ENCODE peak calls at places on chromosomes 16 and 17, in six cellular contexts. One of them, this sample, is unnamed.

GRCh38 chr17:1299729-1300579 is 20.5 kb downstream of the TRARG1 start:
- DNase-seq in cardiac muscle cell: no peak
- DNase-seq in NCI-H460: no peak
- DNase-seq in testis: no peak
- DNase-seq in MM.1S: no peak
- DNase-seq in stimulated activated CD4-positive, alpha-beta T cell treated with anti-CD3 and anti-CD28 coated beads, TNF-alpha, amount 100 ng/mL, for 24 hours: no peak
- DNase-seq in this sample: no peak

GRCh38 chr17:59844884-59845594 is 47.7 kb downstream of the TUBD1 start:
- DNase-seq in MM.1S: no peak
- DNase-seq in NCI-H460: no peak
- DNase-seq in testis: no peak
- DNase-seq in cardiac muscle cell: no peak
- DNase-seq in stimulated activated CD4-positive, alpha-beta T cell treated with anti-CD3 and anti-CD28 coated beads, TNF-alpha, amount 100 ng/mL, for 24 hours: no peak
- DNase-seq in this sample: no peak

GRCh38 chr17:835263-835662 is 53.1 kb downstream of the MRM3 start:
- DNase-seq in NCI-H460: no peak
- DNase-seq in MM.1S: no peak
- DNase-seq in testis: no peak
- DNase-seq in stimulated activated CD4-positive, alpha-beta T cell treated with anti-CD3 and anti-CD28 coated beads, TNF-alpha, amount 100 ng/mL, for 24 hours: no peak
- DNase-seq in cardiac muscle cell: peak
- DNase-seq in this sample: no peak

GRCh38 chr16:49024016-49024415 is 257.6 kb downstream of the CBLN1 start:
- DNase-seq in NCI-H460: no peak
- DNase-seq in stimulated activated CD4-positive, alpha-beta T cell treated with anti-CD3 and anti-CD28 coated beads, TNF-alpha, amount 100 ng/mL, for 24 hours: no peak
- DNase-seq in testis: no peak
- DNase-seq in MM.1S: no peak
- DNase-seq in cardiac muscle cell: no peak
- DNase-seq in this sample: no peak

GRCh38 chr16:72189865-72190371 is 18.0 kb upstream of the PMFBP1 start:
- DNase-seq in MM.1S: no peak
- DNase-seq in cardiac muscle cell: no peak
- DNase-seq in testis: peak
- DNase-seq in NCI-H460: no peak
- DNase-seq in stimulated activated CD4-positive, alpha-beta T cell treated with anti-CD3 and anti-CD28 coated beads, TNF-alpha, amount 100 ng/mL, for 24 hours: no peak
- DNase-seq in this sample: peak

GRCh38 chr17:82237746-82238561 is 9.1 kb downstream of the SLC16A3 start:
- DNase-seq in NCI-H460: no peak
- DNase-seq in MM.1S: no peak
- DNase-seq in cardiac muscle cell: no peak
- DNase-seq in stimulated activated CD4-positive, alpha-beta T cell treated with anti-CD3 and anti-CD28 coated beads, TNF-alpha, amount 100 ng/mL, for 24 hours: no peak
- DNase-seq in testis: no peak
- DNase-seq in this sample: no peak

GRCh38 chr17:19386974-19387920 is at the start of gene MFAP4:
- DNase-seq in stimulated activated CD4-positive, alpha-beta T cell treated with anti-CD3 and anti-CD28 coated beads, TNF-alpha, amount 100 ng/mL, for 24 hours: no peak
- DNase-seq in cardiac muscle cell: peak
- DNase-seq in testis: peak
- DNase-seq in NCI-H460: no peak
- DNase-seq in MM.1S: no peak
- DNase-seq in this sample: peak

GRCh38 chr17:49390548-49391324 is 23.9 kb downstream of the PHB1 start:
- DNase-seq in MM.1S: no peak
- DNase-seq in NCI-H460: no peak
- DNase-seq in testis: peak
- DNase-seq in cardiac muscle cell: no peak
- DNase-seq in stimulated activated CD4-positive, alpha-beta T cell treated with anti-CD3 and anti-CD28 coated beads, TNF-alpha, amount 100 ng/mL, for 24 hours: no peak
- DNase-seq in this sample: no peak

GRCh38 chr17:7626956-7627249 is 718 bp downstream of the SAT2 start:
- DNase-seq in NCI-H460: no peak
- DNase-seq in stimulated activated CD4-positive, alpha-beta T cell treated with anti-CD3 and anti-CD28 coated beads, TNF-alpha, amount 100 ng/mL, for 24 hours: no peak
- DNase-seq in testis: no peak
- DNase-seq in MM.1S: no peak
- DNase-seq in cardiac muscle cell: peak
- DNase-seq in this sample: no peak

GRCh38 chr16:26777821-26778220 is 288.9 kb upstream of the C16orf82 start:
- DNase-seq in NCI-H460: no peak
- DNase-seq in cardiac muscle cell: no peak
- DNase-seq in testis: no peak
- DNase-seq in stimulated activated CD4-positive, alpha-beta T cell treated with anti-CD3 and anti-CD28 coated beads, TNF-alpha, amount 100 ng/mL, for 24 hours: no peak
- DNase-seq in MM.1S: no peak
- DNase-seq in this sample: no peak

GRCh38 chr17:13702266-13702665 is 100.5 kb upstream of the HS3ST3A1 start:
- DNase-seq in testis: no peak
- DNase-seq in cardiac muscle cell: no peak
- DNase-seq in NCI-H460: no peak
- DNase-seq in MM.1S: no peak
- DNase-seq in stimulated activated CD4-positive, alpha-beta T cell treated with anti-CD3 and anti-CD28 coated beads, TNF-alpha, amount 100 ng/mL, for 24 hours: no peak
- DNase-seq in this sample: no peak

GRCh38 chr17:82458885-82459424 is 414 bp downstream of the NARF start:
- DNase-seq in testis: no peak
- DNase-seq in cardiac muscle cell: peak
- DNase-seq in stimulated activated CD4-positive, alpha-beta T cell treated with anti-CD3 and anti-CD28 coated beads, TNF-alpha, amount 100 ng/mL, for 24 hours: no peak
- DNase-seq in MM.1S: peak
- DNase-seq in NCI-H460: no peak
- DNase-seq in this sample: peak

GRCh38 chr17:1515640-1516402 is 591 bp downstream of the INPP5K start:
- DNase-seq in testis: peak
- DNase-seq in NCI-H460: peak
- DNase-seq in stimulated activated CD4-positive, alpha-beta T cell treated with anti-CD3 and anti-CD28 coated beads, TNF-alpha, amount 100 ng/mL, for 24 hours: no peak
- DNase-seq in cardiac muscle cell: peak
- DNase-seq in MM.1S: peak
- DNase-seq in this sample: peak

GRCh38 chr17:61289408-61290385 is 109.9 kb upstream of the TBX2 start:
- DNase-seq in NCI-H460: no peak
- DNase-seq in cardiac muscle cell: peak
- DNase-seq in testis: no peak
- DNase-seq in stimulated activated CD4-positive, alpha-beta T cell treated with anti-CD3 and anti-CD28 coated beads, TNF-alpha, amount 100 ng/mL, for 24 hours: no peak
- DNase-seq in MM.1S: no peak
- DNase-seq in this sample: no peak

GRCh38 chr16:27098366-27099050 is 31.8 kb downstream of the C16orf82 start:
- DNase-seq in stimulated activated CD4-positive, alpha-beta T cell treated with anti-CD3 and anti-CD28 coated beads, TNF-alpha, amount 100 ng/mL, for 24 hours: no peak
- DNase-seq in MM.1S: no peak
- DNase-seq in cardiac muscle cell: no peak
- DNase-seq in NCI-H460: no peak
- DNase-seq in testis: no peak
- DNase-seq in this sample: no peak

GRCh38 chr17:75617218-75617617 is 16.0 kb upstream of the SMIM5 start:
- DNase-seq in NCI-H460: no peak
- DNase-seq in testis: no peak
- DNase-seq in cardiac muscle cell: no peak
- DNase-seq in MM.1S: no peak
- DNase-seq in stimulated activated CD4-positive, alpha-beta T cell treated with anti-CD3 and anti-CD28 coated beads, TNF-alpha, amount 100 ng/mL, for 24 hours: no peak
- DNase-seq in this sample: no peak

GRCh38 chr16:68490829-68491575 is 42.7 kb upstream of the SMPD3 start:
- DNase-seq in testis: no peak
- DNase-seq in MM.1S: peak
- DNase-seq in cardiac muscle cell: no peak
- DNase-seq in NCI-H460: no peak
- DNase-seq in stimulated activated CD4-positive, alpha-beta T cell treated with anti-CD3 and anti-CD28 coated beads, TNF-alpha, amount 100 ng/mL, for 24 hours: no peak
- DNase-seq in this sample: peak

GRCh38 chr16:9091867-9092281 is 430 bp downstream of the HAPSTR1 start:
- DNase-seq in MM.1S: peak
- DNase-seq in cardiac muscle cell: peak
- DNase-seq in stimulated activated CD4-positive, alpha-beta T cell treated with anti-CD3 and anti-CD28 coated beads, TNF-alpha, amount 100 ng/mL, for 24 hours: no peak
- DNase-seq in testis: peak
- DNase-seq in NCI-H460: no peak
- DNase-seq in this sample: peak

GRCh38 chr16:81442220-81442908 is 2.2 kb upstream of the CMIP start:
- DNase-seq in stimulated activated CD4-positive, alpha-beta T cell treated with anti-CD3 and anti-CD28 coated beads, TNF-alpha, amount 100 ng/mL, for 24 hours: no peak
- DNase-seq in testis: no peak
- DNase-seq in MM.1S: no peak
- DNase-seq in NCI-H460: no peak
- DNase-seq in cardiac muscle cell: no peak
- DNase-seq in this sample: no peak

GRCh38 chr16:85650864-85651811 is 37.6 kb downstream of the GINS2 start:
- DNase-seq in cardiac muscle cell: no peak
- DNase-seq in testis: no peak
- DNase-seq in MM.1S: no peak
- DNase-seq in NCI-H460: no peak
- DNase-seq in stimulated activated CD4-positive, alpha-beta T cell treated with anti-CD3 and anti-CD28 coated beads, TNF-alpha, amount 100 ng/mL, for 24 hours: no peak
- DNase-seq in this sample: peak

GRCh38 chr16:11047057-11047456 is 102.7 kb downstream of the CLEC16A start:
- DNase-seq in MM.1S: no peak
- DNase-seq in testis: no peak
- DNase-seq in stimulated activated CD4-positive, alpha-beta T cell treated with anti-CD3 and anti-CD28 coated beads, TNF-alpha, amount 100 ng/mL, for 24 hours: no peak
- DNase-seq in NCI-H460: no peak
- DNase-seq in cardiac muscle cell: no peak
- DNase-seq in this sample: no peak

GRCh38 chr17:17836250-17836817 is 452 bp downstream of the SREBF1 start:
- DNase-seq in cardiac muscle cell: peak
- DNase-seq in NCI-H460: peak
- DNase-seq in MM.1S: peak
- DNase-seq in stimulated activated CD4-positive, alpha-beta T cell treated with anti-CD3 and anti-CD28 coated beads, TNF-alpha, amount 100 ng/mL, for 24 hours: peak
- DNase-seq in testis: peak
- DNase-seq in this sample: peak

GRCh38 chr16:30700491-30700890 is 1.5 kb downstream of the SRCAP start:
- DNase-seq in stimulated activated CD4-positive, alpha-beta T cell treated with anti-CD3 and anti-CD28 coated beads, TNF-alpha, amount 100 ng/mL, for 24 hours: no peak
- DNase-seq in testis: no peak
- DNase-seq in cardiac muscle cell: peak
- DNase-seq in NCI-H460: no peak
- DNase-seq in MM.1S: no peak
- DNase-seq in this sample: no peak

GRCh38 chr17:74959826-74960738 is 12.5 kb downstream of the HID1 start:
- DNase-seq in stimulated activated CD4-positive, alpha-beta T cell treated with anti-CD3 and anti-CD28 coated beads, TNF-alpha, amount 100 ng/mL, for 24 hours: no peak
- DNase-seq in cardiac muscle cell: no peak
- DNase-seq in MM.1S: no peak
- DNase-seq in NCI-H460: no peak
- DNase-seq in testis: no peak
- DNase-seq in this sample: no peak

GRCh38 chr16:2432286-2432685 is 3.0 kb downstream of the CCNF start:
- DNase-seq in MM.1S: no peak
- DNase-seq in NCI-H460: no peak
- DNase-seq in cardiac muscle cell: no peak
- DNase-seq in stimulated activated CD4-positive, alpha-beta T cell treated with anti-CD3 and anti-CD28 coated beads, TNF-alpha, amount 100 ng/mL, for 24 hours: no peak
- DNase-seq in testis: no peak
- DNase-seq in this sample: no peak

GRCh38 chr17:17575360-17576251 is 15.9 kb downstream of the PEMT start:
- DNase-seq in NCI-H460: no peak
- DNase-seq in cardiac muscle cell: no peak
- DNase-seq in MM.1S: no peak
- DNase-seq in stimulated activated CD4-positive, alpha-beta T cell treated with anti-CD3 and anti-CD28 coated beads, TNF-alpha, amount 100 ng/mL, for 24 hours: no peak
- DNase-seq in testis: peak
- DNase-seq in this sample: no peak

GRCh38 chr17:76537288-76537577 is 276 bp downstream of the CYGB start:
- DNase-seq in cardiac muscle cell: peak
- DNase-seq in stimulated activated CD4-positive, alpha-beta T cell treated with anti-CD3 and anti-CD28 coated beads, TNF-alpha, amount 100 ng/mL, for 24 hours: no peak
- DNase-seq in MM.1S: no peak
- DNase-seq in NCI-H460: no peak
- DNase-seq in testis: peak
- DNase-seq in this sample: no peak

GRCh38 chr16:89343501-89344291 is 126.2 kb downstream of the ZNF778 start:
- DNase-seq in testis: no peak
- DNase-seq in cardiac muscle cell: no peak
- DNase-seq in NCI-H460: no peak
- DNase-seq in MM.1S: no peak
- DNase-seq in stimulated activated CD4-positive, alpha-beta T cell treated with anti-CD3 and anti-CD28 coated beads, TNF-alpha, amount 100 ng/mL, for 24 hours: no peak
- DNase-seq in this sample: peak

GRCh38 chr16:66486199-66486772 is 59.2 kb downstream of the BEAN1 start:
- DNase-seq in cardiac muscle cell: no peak
- DNase-seq in MM.1S: no peak
- DNase-seq in NCI-H460: no peak
- DNase-seq in testis: no peak
- DNase-seq in stimulated activated CD4-positive, alpha-beta T cell treated with anti-CD3 and anti-CD28 coated beads, TNF-alpha, amount 100 ng/mL, for 24 hours: no peak
- DNase-seq in this sample: no peak

This sample was measured in adrenal gland.